ENCODE peak calls at places on chromosomes 13 and 19, in five cellular contexts. A is activated T-helper 2 cell treated with anti-CD3 and anti-CD28 coated beads, Interferon-gamma antibody, Interleukin-2, Interleukin-4, amounts not matched to agents 10 μg/mL and 5 μg/mL and 100 μg/mL, durations not matched to agents 14 hours and 24 hours and 36 hours; H is amygdala; P is cerebellum; G is iris pigment epithelial cell. B is an unnamed sample.

GRCh38 chr13:110047511-110047910 is 259.4 kb downstream of the COL4A1 start:
- DNase-seq in A (no peak), H (no peak), P (no peak), G (peak; percentile 90), B (no peak)

GRCh38 chr19:28472843-28473242 is 740.1 kb downstream of the UQCRFS1 start:
- DNase-seq in A (no peak), H (no peak), P (no peak), G (no peak), B (peak; percentile 90)

GRCh38 chr19:49210108-49210900 is 52.7 kb downstream of the TRPM4 start:
- DNase-seq in A (peak; percentile 23), H (peak; percentile 9), P (no peak), G (peak; percentile 62), B (no peak)

GRCh38 chr13:94382520-94382919 is 97.0 kb downstream of the DCT start:
- DNase-seq in A (no peak), H (no peak), P (no peak), G (no peak), B (no peak)

GRCh38 chr13:64917566-64917965 is 2312.6 kb downstream of the PCDH9 start:
- DNase-seq in A (no peak), H (no peak), P (no peak), G (no peak), B (no peak)

GRCh38 chr19:10762656-10763055 is 44.8 kb downstream of the DNM2 start:
- DNase-seq in A (peak; percentile 20), H (no peak), P (no peak), G (no peak), B (no peak)

GRCh38 chr19:44796701-44797115 is 12.2 kb upstream of the BCAM start:
- DNase-seq in A (no peak), H (peak; percentile 24), P (no peak), G (peak; percentile 40), B (no peak)

GRCh38 chr13:93721483-93721882 is 494.9 kb downstream of the GPC6 start:
- DNase-seq in A (no peak), H (no peak), P (no peak), G (no peak), B (no peak)

GRCh38 chr13:44188257-44188656 is 185.4 kb upstream of the SERP2 start:
- DNase-seq in A (no peak), H (no peak), P (no peak), G (peak; percentile 34), B (no peak)

GRCh38 chr19:46994141-46994686 is 25.4 kb upstream of the NPAS1 start:
- DNase-seq in A (no peak), H (no peak), P (no peak), G (no peak), B (no peak)

GRCh38 chr13:93861818-93862217 is 617.7 kb downstream of the DCT start:
- DNase-seq in A (no peak), H (no peak), P (no peak), G (peak; percentile 78), B (no peak)

B was measured in MV-4-11.